ENCODE peak calls at places on chromosomes 11 and 22, in ten cellular contexts. A is AG09309, M is NCI-H1436, L is dorsolateral prefrontal cortex, V is Caco-2, R is non-pigmented ciliary epithelial cell, W is LoVo, T is esophagus squamous epithelium, B is GOT3, F is Calu3. Y is an unnamed sample.

GRCh38 chr11:73521621-73522020 is 76.3 kb downstream of the FAM168A start:
- DNase-seq in W (no peak), T (no peak), M (peak), F (no peak), V (no peak), B (no peak), R (no peak), A (no peak), L (no peak), Y (no peak)

GRCh38 chr11:65429724-65430405 is 7.3 kb downstream of the NEAT1 start:
- DNase-seq in W (no peak), L (peak), V (no peak), R (no peak), B (no peak), A (peak), F (peak), T (no peak), M (no peak), Y (no peak)

GRCh38 chr11:109697140-109697843 is 275.3 kb downstream of the C11orf87 start:
- DNase-seq in M (peak), L (no peak), R (no peak), F (no peak), V (peak), W (peak), A (peak), T (no peak), B (no peak), Y (peak)

GRCh38 chr22:39302431-39302960 is 16.9 kb downstream of the RPL3 start:
- DNase-seq in T (no peak), A (no peak), L (no peak), B (no peak), V (no peak), W (no peak), M (no peak), R (no peak), F (no peak), Y (no peak)

GRCh38 chr22:17570851-17571631 is 7.7 kb downstream of the SLC25A18 start:
- DNase-seq in T (no peak), V (no peak), M (no peak), R (peak), B (no peak), A (no peak), W (no peak), L (peak), F (peak), Y (no peak)

GRCh38 chr11:221998-222789 is 13.9 kb downstream of the SIRT3 start:
- DNase-seq in A (no peak), M (no peak), F (no peak), W (no peak), V (no peak), T (no peak), R (no peak), L (no peak), B (no peak), Y (no peak)

GRCh38 chr22:35914665-35915476 is 113.8 kb downstream of the RBFOX2 start:
- DNase-seq in L (peak), F (peak), W (peak), R (peak), B (no peak), T (no peak), V (peak), A (peak), M (peak), Y (peak)

GRCh38 chr22:36362819-36363377 is 24.9 kb downstream of the MYH9 start:
- DNase-seq in V (no peak), B (no peak), F (no peak), R (no peak), A (no peak), W (no peak), L (no peak), M (no peak), T (no peak), Y (no peak)

GRCh38 chr11:68505596-68505995 is 45.0 kb downstream of the PPP6R3 start:
- DNase-seq in B (no peak), F (no peak), W (no peak), M (no peak), L (no peak), T (no peak), R (no peak), V (no peak), A (peak), Y (no peak)

GRCh38 chr11:32307449-32307848 is 127.9 kb downstream of the WT1 start:
- DNase-seq in M (peak), B (no peak), F (no peak), T (no peak), L (no peak), A (no peak), R (no peak), W (no peak), V (no peak), Y (no peak)

GRCh38 chr11:14905104-14906033 is 13.3 kb upstream of the CYP2R1 start:
- DNase-seq in B (no peak), F (no peak), R (no peak), V (no peak), T (peak), W (no peak), L (peak), M (no peak), A (no peak), Y (no peak)

GRCh38 chr22:11628651-11629511 is 3899.1 kb upstream of the OR11H1 start:
- DNase-seq in V (no peak), B (no peak), F (no peak), T (no peak), A (no peak), M (no peak), L (no peak), W (no peak), R (no peak), Y (no peak)

GRCh38 chr11:21909145-21909544 is 283.7 kb upstream of the ANO5 start:
- DNase-seq in R (no peak), L (no peak), B (no peak), M (no peak), T (no peak), V (no peak), F (no peak), W (no peak), A (no peak), Y (peak)

GRCh38 chr11:57791321-57792059 is 29.9 kb downstream of the CTNND1 start:
- DNase-seq in V (no peak), W (no peak), F (peak), T (no peak), A (no peak), R (no peak), L (no peak), M (no peak), B (no peak), Y (no peak)

GRCh38 chr11:125114518-125114917 is 3.1 kb upstream of the TMEM218 start:
- DNase-seq in A (no peak), T (no peak), B (no peak), W (no peak), V (no peak), L (no peak), M (no peak), F (no peak), R (no peak), Y (no peak)

GRCh38 chr22:49764151-49764581 is 63.5 kb downstream of the BRD1 start:
- DNase-seq in R (no peak), V (no peak), B (no peak), M (no peak), F (no peak), T (no peak), L (no peak), W (no peak), A (no peak), Y (no peak)

GRCh38 chr11:59172345-59173079 is 580 bp downstream of the DTX4 start:
- DNase-seq in L (peak), T (no peak), V (peak), B (no peak), A (no peak), M (no peak), W (peak), F (peak), R (no peak), Y (no peak)

GRCh38 chr22:24693359-24693758 is 81.2 kb downstream of the PIWIL3 start:
- DNase-seq in M (no peak), B (no peak), T (no peak), R (peak), W (no peak), L (no peak), V (no peak), F (no peak), A (no peak), Y (no peak)

GRCh38 chr11:45162064-45162375 is 15.6 kb downstream of the PRDM11 start:
- DNase-seq in B (no peak), V (no peak), F (no peak), L (no peak), W (no peak), T (no peak), R (no peak), A (no peak), M (no peak), Y (no peak)

GRCh38 chr11:66880484-66881211 is 23.8 kb downstream of the LRFN4 start:
- DNase-seq in V (no peak), W (peak), T (no peak), M (peak), F (peak), L (peak), R (no peak), A (no peak), B (no peak), Y (no peak)

GRCh38 chr11:69588270-69588669 is 52.7 kb upstream of the CCND1 start:
- DNase-seq in T (no peak), W (peak), M (no peak), B (no peak), A (peak), V (no peak), L (no peak), F (peak), R (peak), Y (peak)

GRCh38 chr22:48751539-48752437 is 1075.9 kb downstream of the BRD1 start:
- DNase-seq in F (no peak), L (no peak), M (no peak), W (no peak), V (no peak), T (no peak), A (no peak), B (no peak), R (no peak), Y (no peak)

GRCh38 chr11:12224537-12224893 is 114.1 kb downstream of the MICAL2 start:
- DNase-seq in M (no peak), B (peak), A (no peak), R (no peak), V (no peak), W (no peak), L (peak), T (peak), F (no peak), Y (peak)

GRCh38 chr11:62708423-62709261 is 1.2 kb downstream of the GNG3 start:
- DNase-seq in F (no peak), A (no peak), M (peak), V (no peak), R (no peak), L (no peak), B (no peak), W (peak), T (no peak), Y (no peak)

GRCh38 chr11:86523738-86524602 is 148.4 kb downstream of the ME3 start:
- DNase-seq in M (no peak), V (peak), A (no peak), T (no peak), W (peak), L (no peak), B (no peak), F (peak), R (peak), Y (peak)

Y was measured in Panc1.